ENCODE peak calls at places on chromosomes 16 and 17, in seven cellular contexts. One of them, this sample, is unnamed.

GRCh38 chr16:58511933-58512815 is 3.1 kb upstream of the SETD6 start:
- DNase-seq in adrenal gland: peak; percentile 75
- DNase-seq in prostate gland: peak; percentile 63
- DNase-seq in spleen: peak; percentile 93
- DNase-seq in right lobe of liver: peak; percentile 79
- DNase-seq in NB4: peak; percentile 81
- DNase-seq in endothelial cell of umbilical vein: peak; percentile 51
- DNase-seq in this sample: peak; percentile 58

GRCh38 chr17:81094744-81095607 is 60.0 kb downstream of the BAIAP2 start:
- DNase-seq in right lobe of liver: peak; percentile 78
- DNase-seq in NB4: peak; percentile 92
- DNase-seq in endothelial cell of umbilical vein: peak; percentile 78
- DNase-seq in prostate gland: no peak
- DNase-seq in adrenal gland: peak; percentile 92
- DNase-seq in spleen: no peak
- DNase-seq in this sample: peak; percentile 98

GRCh38 chr16:85151079-85151602 is 38.9 kb upstream of the CIBAR2 start:
- DNase-seq in right lobe of liver: no peak
- DNase-seq in adrenal gland: no peak
- DNase-seq in endothelial cell of umbilical vein: no peak
- DNase-seq in prostate gland: no peak
- DNase-seq in spleen: no peak
- DNase-seq in NB4: no peak
- DNase-seq in this sample: no peak

GRCh38 chr16:24538756-24539294 is 541 bp upstream of the RBBP6 start:
- DNase-seq in right lobe of liver: no peak
- DNase-seq in spleen: no peak
- DNase-seq in adrenal gland: no peak
- DNase-seq in NB4: no peak
- DNase-seq in endothelial cell of umbilical vein: no peak
- DNase-seq in prostate gland: no peak
- DNase-seq in this sample: peak; percentile 16

GRCh38 chr16:3859875-3860274 is 20.6 kb downstream of the CREBBP start:
- DNase-seq in endothelial cell of umbilical vein: no peak
- DNase-seq in prostate gland: no peak
- DNase-seq in adrenal gland: no peak
- DNase-seq in NB4: no peak
- DNase-seq in spleen: no peak
- DNase-seq in right lobe of liver: no peak
- DNase-seq in this sample: no peak

GRCh38 chr17:18859256-18859655 is 1.3 kb downstream of the PRPSAP2 start:
- DNase-seq in prostate gland: no peak
- DNase-seq in endothelial cell of umbilical vein: no peak
- DNase-seq in spleen: no peak
- DNase-seq in adrenal gland: no peak
- DNase-seq in right lobe of liver: no peak
- DNase-seq in NB4: peak; percentile 26
- DNase-seq in this sample: no peak

GRCh38 chr16:65740716-65741115 is 618.9 kb upstream of the CDH11 start:
- DNase-seq in right lobe of liver: no peak
- DNase-seq in NB4: no peak
- DNase-seq in spleen: no peak
- DNase-seq in prostate gland: no peak
- DNase-seq in adrenal gland: no peak
- DNase-seq in endothelial cell of umbilical vein: no peak
- DNase-seq in this sample: no peak

GRCh38 chr17:40017422-40018080 is 2.3 kb downstream of the CSF3 start:
- DNase-seq in prostate gland: no peak
- DNase-seq in right lobe of liver: no peak
- DNase-seq in endothelial cell of umbilical vein: no peak
- DNase-seq in NB4: no peak
- DNase-seq in spleen: no peak
- DNase-seq in adrenal gland: no peak
- DNase-seq in this sample: no peak

GRCh38 chr16:29694384-29695195 is 15.6 kb downstream of the QPRT start:
- DNase-seq in NB4: peak; percentile 71
- DNase-seq in right lobe of liver: peak; percentile 88
- DNase-seq in adrenal gland: no peak
- DNase-seq in spleen: peak; percentile 60
- DNase-seq in endothelial cell of umbilical vein: no peak
- DNase-seq in prostate gland: no peak
- DNase-seq in this sample: no peak

GRCh38 chr16:84362410-84362809 is 5.9 kb upstream of the ATP2C2 start:
- DNase-seq in prostate gland: no peak
- DNase-seq in endothelial cell of umbilical vein: no peak
- DNase-seq in NB4: no peak
- DNase-seq in spleen: no peak
- DNase-seq in right lobe of liver: no peak
- DNase-seq in adrenal gland: no peak
- DNase-seq in this sample: no peak

GRCh38 chr16:70778901-70779309 is 22.1 kb downstream of the VAC14 start:
- DNase-seq in endothelial cell of umbilical vein: peak; percentile 7
- DNase-seq in adrenal gland: peak; percentile 46
- DNase-seq in right lobe of liver: no peak
- DNase-seq in spleen: no peak
- DNase-seq in prostate gland: peak; percentile 35
- DNase-seq in NB4: no peak
- DNase-seq in this sample: peak; percentile 72

GRCh38 chr17:57567278-57567677 is 177.8 kb downstream of the CCDC182 start:
- DNase-seq in right lobe of liver: no peak
- DNase-seq in prostate gland: no peak
- DNase-seq in spleen: no peak
- DNase-seq in endothelial cell of umbilical vein: no peak
- DNase-seq in adrenal gland: no peak
- DNase-seq in NB4: no peak
- DNase-seq in this sample: no peak

GRCh38 chr17:69608808-69609494 is 194.5 kb downstream of the MAP2K6 start:
- DNase-seq in spleen: no peak
- DNase-seq in NB4: no peak
- DNase-seq in right lobe of liver: no peak
- DNase-seq in adrenal gland: peak; percentile 20
- DNase-seq in endothelial cell of umbilical vein: peak; percentile 79
- DNase-seq in prostate gland: no peak
- DNase-seq in this sample: peak; percentile 26

GRCh38 chr17:28267720-28268609 is 51.0 kb upstream of the TMEM97 start:
- DNase-seq in prostate gland: no peak
- DNase-seq in adrenal gland: no peak
- DNase-seq in right lobe of liver: no peak
- DNase-seq in NB4: no peak
- DNase-seq in endothelial cell of umbilical vein: no peak
- DNase-seq in spleen: no peak
- DNase-seq in this sample: no peak

GRCh38 chr16:48971571-48972071 is 310.0 kb downstream of the CBLN1 start:
- DNase-seq in adrenal gland: no peak
- DNase-seq in endothelial cell of umbilical vein: no peak
- DNase-seq in spleen: no peak
- DNase-seq in prostate gland: no peak
- DNase-seq in NB4: no peak
- DNase-seq in right lobe of liver: no peak
- DNase-seq in this sample: no peak

GRCh38 chr17:52995127-52995526 is 827.6 kb upstream of the KIF2B start:
- DNase-seq in prostate gland: no peak
- DNase-seq in spleen: no peak
- DNase-seq in adrenal gland: no peak
- DNase-seq in endothelial cell of umbilical vein: no peak
- DNase-seq in right lobe of liver: no peak
- DNase-seq in NB4: no peak
- DNase-seq in this sample: no peak

GRCh38 chr16:5036228-5037156 is 2.8 kb upstream of the NAGPA start:
- DNase-seq in right lobe of liver: no peak
- DNase-seq in adrenal gland: no peak
- DNase-seq in endothelial cell of umbilical vein: no peak
- DNase-seq in spleen: peak; percentile 35
- DNase-seq in NB4: no peak
- DNase-seq in prostate gland: no peak
- DNase-seq in this sample: no peak

GRCh38 chr16:74446866-74447265 is 25.6 kb upstream of the CLEC18B start:
- DNase-seq in prostate gland: no peak
- DNase-seq in adrenal gland: no peak
- DNase-seq in spleen: no peak
- DNase-seq in right lobe of liver: no peak
- DNase-seq in endothelial cell of umbilical vein: no peak
- DNase-seq in NB4: no peak
- DNase-seq in this sample: no peak

GRCh38 chr17:21289175-21289901 is 4.8 kb downstream of the MAP2K3 start:
- DNase-seq in right lobe of liver: no peak
- DNase-seq in spleen: no peak
- DNase-seq in NB4: peak; percentile 13
- DNase-seq in endothelial cell of umbilical vein: no peak
- DNase-seq in prostate gland: no peak
- DNase-seq in adrenal gland: no peak
- DNase-seq in this sample: no peak

GRCh38 chr16:87436225-87437172 is 44.4 kb downstream of the MAP1LC3B start:
- DNase-seq in prostate gland: no peak
- DNase-seq in endothelial cell of umbilical vein: no peak
- DNase-seq in right lobe of liver: no peak
- DNase-seq in adrenal gland: no peak
- DNase-seq in spleen: no peak
- DNase-seq in NB4: no peak
- DNase-seq in this sample: no peak

GRCh38 chr16:57395026-57395425 is 9.5 kb upstream of the CCL17 start:
- DNase-seq in endothelial cell of umbilical vein: no peak
- DNase-seq in spleen: no peak
- DNase-seq in NB4: no peak
- DNase-seq in right lobe of liver: no peak
- DNase-seq in prostate gland: no peak
- DNase-seq in adrenal gland: no peak
- DNase-seq in this sample: no peak

GRCh38 chr17:31072186-31072585 is 22.6 kb upstream of the NF1 start:
- DNase-seq in prostate gland: peak; percentile 75
- DNase-seq in NB4: no peak
- DNase-seq in right lobe of liver: no peak
- DNase-seq in adrenal gland: no peak
- DNase-seq in endothelial cell of umbilical vein: no peak
- DNase-seq in spleen: no peak
- DNase-seq in this sample: no peak

GRCh38 chr17:36149296-36149820 is 27.1 kb downstream of the TBC1D3B start:
- DNase-seq in prostate gland: no peak
- DNase-seq in endothelial cell of umbilical vein: no peak
- DNase-seq in NB4: peak; percentile 99
- DNase-seq in adrenal gland: no peak
- DNase-seq in right lobe of liver: no peak
- DNase-seq in spleen: no peak
- DNase-seq in this sample: peak; percentile 34

GRCh38 chr17:75130059-75130631 is 1.4 kb downstream of the NT5C start:
- DNase-seq in endothelial cell of umbilical vein: no peak
- DNase-seq in right lobe of liver: no peak
- DNase-seq in prostate gland: no peak
- DNase-seq in spleen: peak; percentile 79
- DNase-seq in adrenal gland: no peak
- DNase-seq in NB4: no peak
- DNase-seq in this sample: no peak

GRCh38 chr17:47862621-47863440 is 11.9 kb upstream of the SP6 start:
- DNase-seq in right lobe of liver: no peak
- DNase-seq in prostate gland: no peak
- DNase-seq in adrenal gland: no peak
- DNase-seq in endothelial cell of umbilical vein: no peak
- DNase-seq in spleen: no peak
- DNase-seq in NB4: no peak
- DNase-seq in this sample: peak; percentile 96

GRCh38 chr17:691423-691822 is 23.2 kb downstream of the VPS53 start:
- DNase-seq in prostate gland: no peak
- DNase-seq in endothelial cell of umbilical vein: no peak
- DNase-seq in adrenal gland: no peak
- DNase-seq in right lobe of liver: no peak
- DNase-seq in NB4: no peak
- DNase-seq in spleen: no peak
- DNase-seq in this sample: no peak

GRCh38 chr17:696412-696811 is 18.2 kb downstream of the VPS53 start:
- DNase-seq in spleen: no peak
- DNase-seq in endothelial cell of umbilical vein: no peak
- DNase-seq in NB4: no peak
- DNase-seq in adrenal gland: no peak
- DNase-seq in right lobe of liver: no peak
- DNase-seq in prostate gland: no peak
- DNase-seq in this sample: no peak

GRCh38 chr17:697682-698081 is 17.0 kb downstream of the VPS53 start:
- DNase-seq in right lobe of liver: no peak
- DNase-seq in endothelial cell of umbilical vein: no peak
- DNase-seq in prostate gland: no peak
- DNase-seq in adrenal gland: no peak
- DNase-seq in NB4: no peak
- DNase-seq in spleen: no peak
- DNase-seq in this sample: no peak

GRCh38 chr17:692116-692515 is 22.5 kb downstream of the VPS53 start:
- DNase-seq in adrenal gland: no peak
- DNase-seq in spleen: no peak
- DNase-seq in right lobe of liver: no peak
- DNase-seq in prostate gland: no peak
- DNase-seq in endothelial cell of umbilical vein: no peak
- DNase-seq in NB4: no peak
- DNase-seq in this sample: no peak

DNA sequence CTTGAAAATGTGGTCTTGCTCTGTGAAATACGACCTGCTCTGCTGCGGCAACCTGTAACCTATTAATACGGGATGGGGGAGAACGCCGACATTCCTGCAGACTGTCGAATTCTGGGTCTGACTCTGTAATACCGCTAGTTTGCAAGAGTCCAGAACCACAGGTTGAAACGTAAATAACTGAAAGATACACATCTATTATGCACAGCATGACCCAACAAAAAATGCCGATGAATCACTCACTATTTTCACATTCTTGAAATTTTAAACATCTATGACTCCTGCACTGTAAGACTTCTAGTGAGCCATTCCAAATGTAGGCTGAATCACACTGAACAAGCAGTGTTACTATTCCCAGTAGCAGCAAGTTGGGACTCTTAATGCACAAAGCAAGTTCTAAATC is 20.4 kb downstream of the VPS53 start:
- DNase-seq in endothelial cell of umbilical vein: peak; percentile 78
- DNase-seq in adrenal gland: no peak
- DNase-seq in NB4: no peak
- DNase-seq in spleen: no peak
- DNase-seq in prostate gland: no peak
- DNase-seq in right lobe of liver: no peak
- DNase-seq in this sample: peak; percentile 44
- TF ChIP-seq POLR2A in endothelial cell of umbilical vein: no peak
- TF ChIP-seq POLR2A in adrenal gland: peak; percentile 10
- TF ChIP-seq POLR2A in NB4: no peak
- TF ChIP-seq POLR2A in spleen: no peak
- TF ChIP-seq POLR2A in prostate gland: no peak
- TF ChIP-seq POLR2A in right lobe of liver: no peak
- TF ChIP-seq POLR2A in this sample: no peak

GRCh38 chr17:8162232-8162996 is at the start of gene VAMP2:
- DNase-seq in endothelial cell of umbilical vein: peak; percentile 58
- DNase-seq in right lobe of liver: peak; percentile 82
- DNase-seq in prostate gland: peak; percentile 69
- DNase-seq in NB4: peak; percentile 63
- DNase-seq in adrenal gland: peak; percentile 87
- DNase-seq in spleen: peak; percentile 96
- DNase-seq in this sample: no peak
- TF ChIP-seq POLR2A in endothelial cell of umbilical vein: peak; percentile 71
- TF ChIP-seq POLR2A in right lobe of liver: peak; percentile 72
- TF ChIP-seq POLR2A in prostate gland: peak; percentile 88
- TF ChIP-seq POLR2A in NB4: peak; percentile 47
- TF ChIP-seq POLR2A in adrenal gland: peak; percentile 79
- TF ChIP-seq POLR2A in spleen: peak; percentile 70
- TF ChIP-seq POLR2A in this sample: peak; percentile 91

GRCh38 chr16:68453816-68454215 is 5.5 kb upstream of the SMPD3 start:
- DNase-seq in spleen: no peak
- DNase-seq in right lobe of liver: no peak
- DNase-seq in NB4: no peak
- DNase-seq in adrenal gland: no peak
- DNase-seq in endothelial cell of umbilical vein: no peak
- DNase-seq in prostate gland: no peak
- DNase-seq in this sample: no peak
- TF ChIP-seq POLR2A in spleen: no peak
- TF ChIP-seq POLR2A in right lobe of liver: no peak
- TF ChIP-seq POLR2A in NB4: no peak
- TF ChIP-seq POLR2A in adrenal gland: no peak
- TF ChIP-seq POLR2A in endothelial cell of umbilical vein: no peak
- TF ChIP-seq POLR2A in prostate gland: no peak
- TF ChIP-seq POLR2A in this sample: no peak

GRCh38 chr16:89040861-89041570 is 52.6 kb upstream of the ACSF3 start:
- DNase-seq in right lobe of liver: no peak
- DNase-seq in spleen: peak; percentile 70
- DNase-seq in endothelial cell of umbilical vein: no peak
- DNase-seq in adrenal gland: no peak
- DNase-seq in prostate gland: no peak
- DNase-seq in NB4: no peak
- DNase-seq in this sample: no peak
- TF ChIP-seq POLR2A in right lobe of liver: no peak
- TF ChIP-seq POLR2A in spleen: no peak
- TF ChIP-seq POLR2A in endothelial cell of umbilical vein: no peak
- TF ChIP-seq POLR2A in adrenal gland: no peak
- TF ChIP-seq POLR2A in prostate gland: no peak
- TF ChIP-seq POLR2A in NB4: no peak
- TF ChIP-seq POLR2A in this sample: no peak

This sample was measured in H54.